ENCODE peak calls at places on chromosomes 13 and 19, in seven cellular contexts. U is IMR-90, W is mesendoderm, Z is neuronal stem cell, E is H9, G is H1, V is trophoblast cell. B is an unnamed sample.
A peak's percentile ranks its signal among the peaks of the same experiment; 100 is the strongest.

GRCh38 chr19:45630463-45630862 is 8.7 kb downstream of the EML2 start:
- DNase-seq in Z (no peak), E (no peak), G (no peak), V (peak; percentile 67), U (peak; percentile 96), W (peak; percentile 92), B (peak; percentile 81)

GRCh38 chr19:46386151-46386550 is 27.2 kb downstream of the CCDC8 start:
- DNase-seq in U (no peak), V (no peak), G (no peak), W (no peak), Z (no peak), E (no peak), B (no peak)

GRCh38 chr13:96003304-96003703 is 49.9 kb downstream of the UGGT2 start:
- DNase-seq in G (no peak), E (no peak), U (no peak), Z (no peak), V (no peak), W (peak; percentile 67), B (peak; percentile 13)

GRCh38 chr13:42239644-42240043 is 32.3 kb upstream of the AKAP11 start:
- DNase-seq in V (no peak), W (peak; percentile 5), E (no peak), U (peak; percentile 7), G (no peak), Z (no peak), B (peak; percentile 15)

GRCh38 chr19:44712864-44713515 is 14.0 kb downstream of the CEACAM16 start:
- DNase-seq in E (no peak), G (no peak), Z (no peak), U (no peak), W (peak; percentile 67), V (no peak), B (peak; percentile 26)

GRCh38 chr13:47175172-47175806 is 278.4 kb upstream of the HTR2A start:
- DNase-seq in W (no peak), V (no peak), E (no peak), U (peak; percentile 95), Z (no peak), G (no peak), B (peak; percentile 94)

GRCh38 chr19:30070198-30070969 is 128.3 kb downstream of the URI1 start:
- DNase-seq in E (peak; percentile 21), G (no peak), W (no peak), U (no peak), Z (peak; percentile 72), V (no peak), B (no peak)

GRCh38 chr19:41098762-41099161 is 10.5 kb downstream of the CYP2A13 start:
- DNase-seq in G (no peak), V (no peak), U (no peak), E (no peak), Z (no peak), W (no peak), B (no peak)

GRCh38 chr19:29256516-29256915 is 43.6 kb upstream of the UQCRFS1 start:
- DNase-seq in Z (no peak), W (no peak), U (no peak), G (no peak), V (no peak), E (no peak), B (no peak)

GRCh38 chr19:1624458-1624857 is 19.2 kb upstream of the UQCR11 start:
- DNase-seq in W (peak; percentile 84), V (peak; percentile 50), G (peak; percentile 49), U (peak; percentile 37), E (peak; percentile 86), Z (peak; percentile 41), B (peak; percentile 67)

GRCh38 chr19:53600217-53600616 is 31.6 kb upstream of the DPRX start:
- DNase-seq in V (no peak), U (no peak), Z (no peak), W (no peak), G (no peak), E (no peak), B (no peak)

GRCh38 chr19:46373573-46374359 is 26.9 kb downstream of the PPP5C start:
- DNase-seq in U (peak; percentile 50), G (peak; percentile 62), V (peak; percentile 36), W (peak; percentile 95), Z (peak; percentile 20), E (peak; percentile 89), B (peak; percentile 42)

GRCh38 chr19:19342086-19343015 is 21.7 kb downstream of the MAU2 start:
- DNase-seq in E (peak; percentile 92), V (peak; percentile 71), G (peak; percentile 71), U (peak; percentile 46), Z (peak; percentile 60), W (peak; percentile 84), B (peak; percentile 62)

GRCh38 chr19:44671400-44671799 is at the start of gene CEACAM19:
- DNase-seq in Z (no peak), G (no peak), U (no peak), W (no peak), V (no peak), E (no peak), B (no peak)

GRCh38 chr19:18557474-18558201 is at the start of gene KXD1:
- DNase-seq in E (peak; percentile 93), V (peak; percentile 99), G (peak; percentile 73), Z (peak; percentile 83), W (peak; percentile 97), U (peak; percentile 99), B (peak; percentile 99)

GRCh38 chr13:93915269-93915809 is 564.1 kb downstream of the DCT start:
- DNase-seq in Z (no peak), U (peak; percentile 75), E (no peak), W (no peak), V (no peak), G (no peak), B (peak; percentile 32)

GRCh38 chr19:33071887-33072286 is 7.2 kb upstream of the RHPN2 start:
- DNase-seq in E (no peak), Z (no peak), G (no peak), V (peak; percentile 45), U (no peak), W (no peak), B (no peak)

GRCh38 chr19:7871530-7872305 is 2.5 kb downstream of the PRR36 start:
- DNase-seq in V (peak; percentile 93), Z (peak; percentile 97), E (peak; percentile 99), W (peak; percentile 97), U (peak; percentile 85), G (peak; percentile 96), B (peak; percentile 96)

GRCh38 chr13:83884141-83884540 is 1.9 kb upstream of the SLITRK1 start:
- DNase-seq in Z (no peak), W (no peak), E (no peak), G (no peak), U (no peak), V (no peak), B (no peak)

DNA sequence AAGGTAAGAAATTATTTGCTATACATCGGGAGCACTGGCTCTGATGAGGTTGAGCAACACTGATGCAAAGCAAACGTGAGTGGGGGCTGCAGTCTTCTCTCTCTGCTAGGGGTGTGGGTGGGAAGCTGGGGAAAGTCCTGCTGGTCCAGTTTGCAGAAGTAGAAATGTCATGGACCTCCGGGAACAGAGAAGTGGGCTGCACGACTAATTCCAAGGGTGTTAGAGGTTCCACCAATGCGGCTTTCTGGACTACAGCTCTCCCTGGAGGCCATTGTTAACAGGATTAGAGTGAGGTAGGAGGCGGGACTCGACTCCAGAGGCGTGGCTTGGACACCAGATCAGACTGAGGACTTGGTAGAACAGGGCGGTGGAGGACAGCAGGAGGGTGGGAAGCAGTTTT is 5.7 kb upstream of the FBXO27 start:
- DNase-seq in U (peak; percentile 25), Z (peak; percentile 49), G (no peak), V (peak; percentile 12), W (peak; percentile 81), E (peak; percentile 83), B (peak; percentile 32)
- H3K79me1 ChIP-seq in U (no peaks in the 10 kb centered on the region), Z (no peaks in the 10 kb centered on the region), G (no peaks in the 10 kb centered on the region), V (no peaks in the 10 kb centered on the region), W (no peaks in the 10 kb centered on the region), E (no peaks in the 10 kb centered on the region), B (no peaks in the 10 kb centered on the region)

GRCh38 chr19:34474233-34474989 is 7.1 kb upstream of the WTIP start:
- DNase-seq in W (no peak), G (no peak), Z (no peak), U (peak; percentile 14), E (no peak), V (no peak), B (no peak)

GRCh38 chr19:34471906-34472305 is 9.7 kb upstream of the WTIP start:
- DNase-seq in E (no peak), W (no peak), V (no peak), Z (no peak), U (no peak), G (no peak), B (no peak)

GRCh38 chr19:34479396-34479795 is 2.2 kb upstream of the WTIP start:
- DNase-seq in E (no peak), V (no peak), G (no peak), W (no peak), U (no peak), Z (no peak), B (no peak)

GRCh38 chr19:34475975-34476594 is 5.5 kb upstream of the WTIP start:
- DNase-seq in V (no peak), Z (no peak), U (peak; percentile 16), G (no peak), E (no peak), W (peak; percentile 51), B (peak; percentile 31)

GRCh38 chr19:34475026-34475974 is 6.3 kb upstream of the WTIP start:
- DNase-seq in W (no peak), Z (no peak), G (no peak), V (peak; percentile 44), E (no peak), U (peak; percentile 91), B (peak; percentile 90)
- H3K79me1 ChIP-seq in W (no peaks in the 10 kb centered on the region), Z (no peaks in the 10 kb centered on the region), G (no peaks in the 10 kb centered on the region), V (peaks cover 2% of the 10 kb centered on the region), E (no peaks in the 10 kb centered on the region), U (peaks cover 4% of the 10 kb centered on the region), B (peaks cover 5% of the 10 kb centered on the region)

GRCh38 chr13:30222253-30222652 is 85.1 kb downstream of the KATNAL1 start:
- DNase-seq in W (no peak), U (peak; percentile 45), V (no peak), G (no peak), Z (no peak), E (no peak), B (peak; percentile 29)
- H3K79me1 ChIP-seq in W (no peaks in the 10 kb centered on the region), U (peaks cover 23% of the 10 kb centered on the region), V (no peaks in the 10 kb centered on the region), G (no peaks in the 10 kb centered on the region), Z (no peaks in the 10 kb centered on the region), E (no peaks in the 10 kb centered on the region), B (peaks cover 30% of the 10 kb centered on the region)

GRCh38 chr19:3190470-3190770 is 4.7 kb downstream of the NCLN start:
- DNase-seq in V (no peak), Z (no peak), W (no peak), E (no peak), G (no peak), U (no peak), B (no peak)

GRCh38 chr19:3192684-3193083 is 7.0 kb downstream of the NCLN start:
- DNase-seq in G (no peak), E (no peak), Z (no peak), U (no peak), W (no peak), V (no peak), B (no peak)

GRCh38 chr19:3190921-3191805 is 5.4 kb downstream of the NCLN start:
- DNase-seq in V (no peak), U (no peak), W (no peak), G (no peak), E (no peak), Z (no peak), B (no peak)

GRCh38 chr19:3193256-3194062 is 7.7 kb downstream of the NCLN start:
- DNase-seq in G (no peak), V (no peak), W (no peak), E (no peak), Z (no peak), U (no peak), B (no peak)

DNA sequence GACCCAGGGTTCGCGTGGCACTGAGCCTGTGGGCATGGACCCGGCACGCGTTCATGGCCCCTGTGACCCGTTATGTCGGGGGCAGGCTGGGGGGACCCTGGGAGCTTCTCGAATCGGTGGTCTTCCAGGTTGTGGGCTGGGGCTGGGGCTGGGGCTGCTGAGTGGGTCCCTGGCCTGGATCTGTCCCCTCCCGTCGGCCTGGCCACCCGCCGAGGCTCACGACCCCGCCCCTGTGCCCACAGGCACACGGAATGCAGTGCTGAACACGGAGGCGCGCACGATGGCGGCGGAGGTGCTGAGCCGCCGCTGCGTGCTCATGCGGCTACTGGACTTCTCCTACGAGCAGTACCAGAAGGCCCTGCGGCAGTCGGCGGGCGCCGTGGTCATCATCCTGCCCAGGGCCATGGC is 6.5 kb downstream of the NCLN start:
- DNase-seq in Z (no peak), W (no peak), U (no peak), V (no peak), G (no peak), E (no peak), B (no peak)
- H3K79me1 ChIP-seq in Z (peaks cover 39% of the 10 kb centered on the region), W (peaks cover 17% of the 10 kb centered on the region), U (peaks cover 5% of the 10 kb centered on the region), V (no peaks in the 10 kb centered on the region), G (peaks cover 31% of the 10 kb centered on the region), E (peaks cover 22% of the 10 kb centered on the region), B (peaks cover 65% of the 10 kb centered on the region)